ENCODE peak calls at places on chromosomes 16 and 17, in five cellular contexts. One of them, this sample, is unnamed.

GRCh38 chr16:50613281-50613991 is 65.2 kb downstream of the NKD1 start:
- DNase-seq in A549: no peak
- DNase-seq in H1: no peak
- DNase-seq in HepG2: no peak
- DNase-seq in IMR-90: no peak
- DNase-seq in this sample: no peak

GRCh38 chr16:53945996-53946395 is 242.0 kb downstream of the FTO start:
- DNase-seq in IMR-90: peak
- DNase-seq in A549: peak
- DNase-seq in HepG2: peak
- DNase-seq in H1: no peak
- DNase-seq in this sample: peak

GRCh38 chr17:56597495-56597990 is 4.0 kb downstream of the NOG start:
- DNase-seq in IMR-90: peak
- DNase-seq in HepG2: no peak
- DNase-seq in H1: peak
- DNase-seq in A549: no peak
- DNase-seq in this sample: no peak

GRCh38 chr16:85905110-85906095 is 6.4 kb downstream of the IRF8 start:
- DNase-seq in IMR-90: no peak
- DNase-seq in H1: no peak
- DNase-seq in A549: no peak
- DNase-seq in HepG2: no peak
- DNase-seq in this sample: no peak

GRCh38 chr16:85246473-85246872 is 134.2 kb upstream of the CIBAR2 start:
- DNase-seq in A549: no peak
- DNase-seq in HepG2: no peak
- DNase-seq in H1: no peak
- DNase-seq in IMR-90: no peak
- DNase-seq in this sample: no peak

GRCh38 chr16:1972490-1972877 is 631 bp downstream of the TBL3 start:
- DNase-seq in H1: no peak
- DNase-seq in A549: no peak
- DNase-seq in IMR-90: no peak
- DNase-seq in HepG2: no peak
- DNase-seq in this sample: no peak

GRCh38 chr17:65463242-65463641 is 98.2 kb downstream of the AXIN2 start:
- DNase-seq in IMR-90: peak
- DNase-seq in HepG2: no peak
- DNase-seq in A549: no peak
- DNase-seq in H1: no peak
- DNase-seq in this sample: no peak

GRCh38 chr16:84699712-84700517 is at the start of gene USP10:
- DNase-seq in IMR-90: peak
- DNase-seq in HepG2: peak
- DNase-seq in A549: peak
- DNase-seq in H1: peak
- DNase-seq in this sample: peak

GRCh38 chr17:38745545-38745944 is 2.6 kb downstream of the PCGF2 start:
- DNase-seq in A549: no peak
- DNase-seq in HepG2: peak
- DNase-seq in H1: no peak
- DNase-seq in IMR-90: no peak
- DNase-seq in this sample: no peak

GRCh38 chr17:74190154-74190553 is 13.3 kb upstream of the RPL38 start:
- DNase-seq in H1: no peak
- DNase-seq in A549: peak
- DNase-seq in HepG2: peak
- DNase-seq in IMR-90: peak
- DNase-seq in this sample: peak

GRCh38 chr17:80949451-80950421 is 41.9 kb upstream of the CHMP6 start:
- DNase-seq in HepG2: no peak
- DNase-seq in A549: no peak
- DNase-seq in H1: no peak
- DNase-seq in IMR-90: no peak
- DNase-seq in this sample: no peak

GRCh38 chr17:7034955-7035590 is 742 bp upstream of the SLC16A13 start:
- DNase-seq in HepG2: no peak
- DNase-seq in A549: no peak
- DNase-seq in IMR-90: no peak
- DNase-seq in H1: no peak
- DNase-seq in this sample: no peak

GRCh38 chr16:50523710-50524109 is 24.5 kb upstream of the NKD1 start:
- DNase-seq in IMR-90: no peak
- DNase-seq in A549: no peak
- DNase-seq in H1: no peak
- DNase-seq in HepG2: no peak
- DNase-seq in this sample: no peak

GRCh38 chr16:64589836-64590235 is 532.0 kb downstream of the CDH11 start:
- DNase-seq in H1: no peak
- DNase-seq in HepG2: no peak
- DNase-seq in IMR-90: peak
- DNase-seq in A549: no peak
- DNase-seq in this sample: no peak

GRCh38 chr17:4365628-4366311 is 705 bp downstream of the UBE2G1 start:
- DNase-seq in HepG2: no peak
- DNase-seq in IMR-90: no peak
- DNase-seq in H1: peak
- DNase-seq in A549: peak
- DNase-seq in this sample: no peak
- TF ChIP-seq RAD21 in HepG2: peak
- TF ChIP-seq RAD21 in IMR-90: no peak
- TF ChIP-seq RAD21 in H1: no peak
- TF ChIP-seq RAD21 in A549: no peak
- TF ChIP-seq RAD21 in this sample: no peak

DNA sequence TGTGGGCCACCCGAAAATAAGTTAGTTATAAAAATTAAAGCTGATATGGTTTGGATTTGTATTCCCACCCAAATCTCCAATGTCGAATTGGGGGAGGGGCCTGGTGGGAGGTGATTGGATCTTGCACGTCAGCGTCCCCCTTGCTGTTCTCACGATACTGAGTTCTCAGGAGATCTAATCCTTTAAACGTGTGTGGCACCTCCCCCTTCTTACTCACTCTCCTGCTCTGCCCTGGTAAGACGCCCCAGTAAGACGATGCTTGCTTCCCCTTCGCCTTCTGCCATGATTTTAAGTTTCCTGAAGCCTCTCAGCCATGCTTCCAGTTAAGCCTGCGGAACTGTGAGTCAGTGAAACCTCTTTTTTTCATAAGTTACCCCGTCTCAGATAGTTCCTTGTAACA is 35.4 kb downstream of the SYCE1L start:
- DNase-seq in A549: no peak
- DNase-seq in HepG2: no peak
- DNase-seq in H1: no peak
- DNase-seq in IMR-90: no peak
- DNase-seq in this sample: no peak
- TF ChIP-seq RAD21 in A549: no peak
- TF ChIP-seq RAD21 in HepG2: no peak
- TF ChIP-seq RAD21 in H1: no peak
- TF ChIP-seq RAD21 in IMR-90: no peak
- TF ChIP-seq RAD21 in this sample: no peak

GRCh38 chr16:25257956-25258855 is 561 bp upstream of the ZKSCAN2 start:
- DNase-seq in IMR-90: peak
- DNase-seq in H1: peak
- DNase-seq in A549: peak
- DNase-seq in HepG2: peak
- DNase-seq in this sample: peak
- TF ChIP-seq RAD21 in IMR-90: no peak
- TF ChIP-seq RAD21 in H1: no peak
- TF ChIP-seq RAD21 in A549: no peak
- TF ChIP-seq RAD21 in HepG2: peak
- TF ChIP-seq RAD21 in this sample: no peak

GRCh38 chr17:18381953-18382245 is 4.3 kb downstream of the EVPLL start:
- DNase-seq in HepG2: no peak
- DNase-seq in A549: no peak
- DNase-seq in IMR-90: no peak
- DNase-seq in H1: no peak
- DNase-seq in this sample: no peak
- TF ChIP-seq RAD21 in HepG2: no peak
- TF ChIP-seq RAD21 in A549: no peak
- TF ChIP-seq RAD21 in IMR-90: no peak
- TF ChIP-seq RAD21 in H1: no peak
- TF ChIP-seq RAD21 in this sample: no peak

DNA sequence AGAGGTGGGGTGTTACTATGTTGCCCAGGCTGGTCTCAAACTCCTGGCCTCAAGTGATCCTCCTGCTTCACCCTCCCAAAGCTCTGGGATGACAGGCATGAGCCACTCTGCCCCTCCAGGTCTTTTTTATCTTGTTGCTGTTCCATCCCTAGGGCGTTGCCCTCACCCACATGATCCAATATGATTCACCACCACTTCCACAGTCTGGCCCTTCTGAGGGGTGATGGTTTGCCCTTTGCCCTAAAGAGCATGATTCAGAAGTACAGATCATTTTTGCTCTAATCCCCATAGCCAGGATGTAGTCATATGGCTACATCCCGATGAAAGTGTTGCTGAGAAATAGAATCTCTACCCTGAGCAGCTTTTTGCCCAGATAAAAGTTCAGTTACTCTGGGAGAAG is 18.8 kb downstream of the STX4 start:
- DNase-seq in A549: peak
- DNase-seq in HepG2: peak
- DNase-seq in H1: no peak
- DNase-seq in IMR-90: peak
- DNase-seq in this sample: peak
- TF ChIP-seq RAD21 in A549: no peak
- TF ChIP-seq RAD21 in HepG2: no peak
- TF ChIP-seq RAD21 in H1: no peak
- TF ChIP-seq RAD21 in IMR-90: no peak
- TF ChIP-seq RAD21 in this sample: no peak

DNA sequence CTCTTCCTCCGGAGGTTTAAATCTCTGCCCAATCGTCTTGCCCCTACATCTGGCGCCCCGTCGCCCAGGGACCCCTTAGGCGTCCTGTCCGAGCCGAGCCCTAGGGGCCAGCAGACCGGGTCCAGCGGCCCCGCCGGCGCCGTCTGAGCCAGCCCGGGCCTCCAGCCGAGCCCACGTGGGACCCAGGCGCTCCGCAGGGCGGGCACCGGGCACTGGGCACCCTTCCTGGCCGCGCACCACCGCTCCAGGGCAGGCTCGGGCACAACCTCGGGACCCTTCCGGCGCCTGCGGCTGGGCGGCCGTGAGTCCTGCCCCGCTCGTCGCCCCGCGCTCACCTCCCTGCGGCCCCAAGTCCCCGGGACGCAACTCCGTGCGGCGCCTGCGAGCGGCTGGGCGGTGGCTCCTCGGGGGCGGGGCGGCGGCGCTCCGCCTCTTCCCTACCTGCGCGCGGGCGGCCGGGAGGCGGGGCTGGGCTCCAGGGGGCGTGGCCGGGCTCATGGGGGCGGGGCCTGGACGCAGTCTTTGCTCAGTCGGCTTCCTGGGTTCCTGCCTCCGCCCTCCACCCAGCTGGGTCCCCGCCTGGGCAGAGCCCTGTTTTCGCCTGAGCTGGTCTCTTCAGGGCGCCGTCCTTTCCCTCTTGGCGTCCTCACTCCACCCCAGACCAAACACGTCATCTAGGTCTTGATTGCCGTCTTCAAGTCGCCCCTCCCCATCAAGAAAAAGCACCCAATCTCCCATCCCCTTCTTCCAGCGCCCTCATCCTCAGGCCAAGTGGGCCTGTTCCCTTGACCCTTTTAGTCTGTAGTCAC is at the start of gene RHBDF2:
- DNase-seq in HepG2: peak
- DNase-seq in A549: peak
- DNase-seq in H1: peak
- DNase-seq in IMR-90: peak
- DNase-seq in this sample: peak
- TF ChIP-seq RAD21 in HepG2: peak
- TF ChIP-seq RAD21 in A549: no peak
- TF ChIP-seq RAD21 in H1: no peak
- TF ChIP-seq RAD21 in IMR-90: no peak
- TF ChIP-seq RAD21 in this sample: no peak

GRCh38 chr17:76153640-76154039 is 12.6 kb upstream of the FOXJ1 start:
- DNase-seq in H1: no peak
- DNase-seq in HepG2: peak
- DNase-seq in IMR-90: peak
- DNase-seq in A549: no peak
- DNase-seq in this sample: no peak
- TF ChIP-seq RAD21 in H1: peak
- TF ChIP-seq RAD21 in HepG2: peak
- TF ChIP-seq RAD21 in IMR-90: no peak
- TF ChIP-seq RAD21 in A549: no peak
- TF ChIP-seq RAD21 in this sample: peak